ENCODE peak calls at places on chromosome 7, in eight cellular contexts. One of them, this sample, is unnamed.

GRCh38 chr7:111092406-111093160 is 1.7 kb downstream of the LRRN3 start:
- DNase-seq in AG09319: no peak
- DNase-seq in B cell: no peak
- DNase-seq in occipital lobe: no peak
- DNase-seq in NCI-H1436: no peak
- DNase-seq in HEK293T: peak; percentile 7
- DNase-seq in activated CD4-positive, alpha-beta T cell treated with anti-CD3 and anti-CD28 coated beads for 1 hour: no peak
- DNase-seq in left ventricle myocardium superior: no peak
- DNase-seq in this sample: no peak

GRCh38 chr7:20095441-20095840 is 121.7 kb downstream of the MACC1 start:
- DNase-seq in activated CD4-positive, alpha-beta T cell treated with anti-CD3 and anti-CD28 coated beads for 1 hour: no peak
- DNase-seq in AG09319: no peak
- DNase-seq in occipital lobe: no peak
- DNase-seq in NCI-H1436: no peak
- DNase-seq in B cell: no peak
- DNase-seq in left ventricle myocardium superior: no peak
- DNase-seq in HEK293T: no peak
- DNase-seq in this sample: no peak

GRCh38 chr7:151139791-151140190 is 27.7 kb downstream of the GBX1 start:
- DNase-seq in HEK293T: no peak
- DNase-seq in left ventricle myocardium superior: no peak
- DNase-seq in B cell: no peak
- DNase-seq in AG09319: no peak
- DNase-seq in occipital lobe: no peak
- DNase-seq in NCI-H1436: no peak
- DNase-seq in activated CD4-positive, alpha-beta T cell treated with anti-CD3 and anti-CD28 coated beads for 1 hour: no peak
- DNase-seq in this sample: no peak

GRCh38 chr7:80439894-80440811 is 71.7 kb downstream of the GNAT3 start:
- DNase-seq in occipital lobe: no peak
- DNase-seq in AG09319: no peak
- DNase-seq in HEK293T: no peak
- DNase-seq in left ventricle myocardium superior: no peak
- DNase-seq in NCI-H1436: no peak
- DNase-seq in B cell: no peak
- DNase-seq in activated CD4-positive, alpha-beta T cell treated with anti-CD3 and anti-CD28 coated beads for 1 hour: no peak
- DNase-seq in this sample: no peak

GRCh38 chr7:37705976-37706375 is 22.4 kb downstream of the GPR141 start:
- DNase-seq in AG09319: no peak
- DNase-seq in HEK293T: no peak
- DNase-seq in activated CD4-positive, alpha-beta T cell treated with anti-CD3 and anti-CD28 coated beads for 1 hour: no peak
- DNase-seq in B cell: no peak
- DNase-seq in NCI-H1436: no peak
- DNase-seq in left ventricle myocardium superior: no peak
- DNase-seq in occipital lobe: no peak
- DNase-seq in this sample: no peak

GRCh38 chr7:98831641-98832221 is 38.1 kb downstream of the TMEM130 start:
- DNase-seq in activated CD4-positive, alpha-beta T cell treated with anti-CD3 and anti-CD28 coated beads for 1 hour: peak; percentile 11
- DNase-seq in HEK293T: peak; percentile 62
- DNase-seq in AG09319: no peak
- DNase-seq in occipital lobe: no peak
- DNase-seq in B cell: no peak
- DNase-seq in NCI-H1436: no peak
- DNase-seq in left ventricle myocardium superior: no peak
- DNase-seq in this sample: no peak

GRCh38 chr7:41331194-41331593 is 371.7 kb downstream of the INHBA start:
- DNase-seq in B cell: no peak
- DNase-seq in left ventricle myocardium superior: no peak
- DNase-seq in HEK293T: no peak
- DNase-seq in NCI-H1436: no peak
- DNase-seq in AG09319: no peak
- DNase-seq in occipital lobe: no peak
- DNase-seq in activated CD4-positive, alpha-beta T cell treated with anti-CD3 and anti-CD28 coated beads for 1 hour: no peak
- DNase-seq in this sample: no peak

GRCh38 chr7:128017880-128018845 is 13.1 kb downstream of the LRRC4 start:
- DNase-seq in activated CD4-positive, alpha-beta T cell treated with anti-CD3 and anti-CD28 coated beads for 1 hour: no peak
- DNase-seq in NCI-H1436: no peak
- DNase-seq in AG09319: no peak
- DNase-seq in HEK293T: no peak
- DNase-seq in occipital lobe: no peak
- DNase-seq in left ventricle myocardium superior: no peak
- DNase-seq in B cell: no peak
- DNase-seq in this sample: no peak

GRCh38 chr7:141991144-141991543 is 4.5 kb upstream of the MGAM start:
- DNase-seq in left ventricle myocardium superior: no peak
- DNase-seq in occipital lobe: no peak
- DNase-seq in AG09319: no peak
- DNase-seq in activated CD4-positive, alpha-beta T cell treated with anti-CD3 and anti-CD28 coated beads for 1 hour: no peak
- DNase-seq in HEK293T: no peak
- DNase-seq in NCI-H1436: no peak
- DNase-seq in B cell: no peak
- DNase-seq in this sample: no peak

GRCh38 chr7:132149801-132150310 is 426.4 kb downstream of the PLXNA4 start:
- DNase-seq in NCI-H1436: no peak
- DNase-seq in occipital lobe: no peak
- DNase-seq in HEK293T: no peak
- DNase-seq in activated CD4-positive, alpha-beta T cell treated with anti-CD3 and anti-CD28 coated beads for 1 hour: no peak
- DNase-seq in left ventricle myocardium superior: no peak
- DNase-seq in B cell: no peak
- DNase-seq in AG09319: no peak
- DNase-seq in this sample: no peak

GRCh38 chr7:32481921-32482320 is 8.3 kb downstream of the LSM5 start:
- DNase-seq in NCI-H1436: no peak
- DNase-seq in B cell: no peak
- DNase-seq in left ventricle myocardium superior: no peak
- DNase-seq in AG09319: no peak
- DNase-seq in HEK293T: no peak
- DNase-seq in activated CD4-positive, alpha-beta T cell treated with anti-CD3 and anti-CD28 coated beads for 1 hour: no peak
- DNase-seq in occipital lobe: no peak
- DNase-seq in this sample: no peak

GRCh38 chr7:2638224-2638991 is 6.6 kb downstream of the TTYH3 start:
- DNase-seq in occipital lobe: peak; percentile 40
- DNase-seq in HEK293T: no peak
- DNase-seq in activated CD4-positive, alpha-beta T cell treated with anti-CD3 and anti-CD28 coated beads for 1 hour: no peak
- DNase-seq in left ventricle myocardium superior: peak; percentile 83
- DNase-seq in B cell: no peak
- DNase-seq in NCI-H1436: no peak
- DNase-seq in AG09319: peak; percentile 57
- DNase-seq in this sample: peak; percentile 83

GRCh38 chr7:23001610-23002009 is 12.3 kb downstream of the HYCC1 start:
- DNase-seq in NCI-H1436: no peak
- DNase-seq in AG09319: no peak
- DNase-seq in occipital lobe: no peak
- DNase-seq in left ventricle myocardium superior: no peak
- DNase-seq in B cell: no peak
- DNase-seq in HEK293T: no peak
- DNase-seq in activated CD4-positive, alpha-beta T cell treated with anti-CD3 and anti-CD28 coated beads for 1 hour: no peak
- DNase-seq in this sample: no peak

GRCh38 chr7:70649323-70649722 is 482.6 kb upstream of the GALNT17 start:
- DNase-seq in HEK293T: no peak
- DNase-seq in activated CD4-positive, alpha-beta T cell treated with anti-CD3 and anti-CD28 coated beads for 1 hour: no peak
- DNase-seq in left ventricle myocardium superior: no peak
- DNase-seq in AG09319: no peak
- DNase-seq in occipital lobe: no peak
- DNase-seq in NCI-H1436: no peak
- DNase-seq in B cell: no peak
- DNase-seq in this sample: no peak

GRCh38 chr7:134639061-134639460 is 7.6 kb upstream of the BPGM start:
- DNase-seq in B cell: no peak
- DNase-seq in occipital lobe: no peak
- DNase-seq in AG09319: no peak
- DNase-seq in HEK293T: no peak
- DNase-seq in left ventricle myocardium superior: no peak
- DNase-seq in NCI-H1436: no peak
- DNase-seq in activated CD4-positive, alpha-beta T cell treated with anti-CD3 and anti-CD28 coated beads for 1 hour: no peak
- DNase-seq in this sample: no peak

GRCh38 chr7:3897430-3898385 is 596.7 kb downstream of the SDK1 start:
- DNase-seq in left ventricle myocardium superior: no peak
- DNase-seq in HEK293T: peak; percentile 43
- DNase-seq in activated CD4-positive, alpha-beta T cell treated with anti-CD3 and anti-CD28 coated beads for 1 hour: peak; percentile 15
- DNase-seq in AG09319: no peak
- DNase-seq in NCI-H1436: no peak
- DNase-seq in B cell: peak; percentile 52
- DNase-seq in occipital lobe: no peak
- DNase-seq in this sample: no peak

GRCh38 chr7:98557538-98558031 is 59.5 kb upstream of the NPTX2 start:
- DNase-seq in HEK293T: no peak
- DNase-seq in left ventricle myocardium superior: no peak
- DNase-seq in AG09319: no peak
- DNase-seq in occipital lobe: no peak
- DNase-seq in NCI-H1436: no peak
- DNase-seq in activated CD4-positive, alpha-beta T cell treated with anti-CD3 and anti-CD28 coated beads for 1 hour: no peak
- DNase-seq in B cell: no peak
- DNase-seq in this sample: no peak

GRCh38 chr7:131066635-131067034 is 261.0 kb upstream of the MKLN1 start:
- DNase-seq in NCI-H1436: no peak
- DNase-seq in AG09319: no peak
- DNase-seq in left ventricle myocardium superior: no peak
- DNase-seq in HEK293T: no peak
- DNase-seq in activated CD4-positive, alpha-beta T cell treated with anti-CD3 and anti-CD28 coated beads for 1 hour: no peak
- DNase-seq in occipital lobe: no peak
- DNase-seq in B cell: no peak
- DNase-seq in this sample: no peak

GRCh38 chr7:107150375-107151073 is 18.3 kb upstream of the HBP1 start:
- DNase-seq in AG09319: peak; percentile 44
- DNase-seq in activated CD4-positive, alpha-beta T cell treated with anti-CD3 and anti-CD28 coated beads for 1 hour: peak; percentile 59
- DNase-seq in B cell: peak; percentile 74
- DNase-seq in HEK293T: peak; percentile 17
- DNase-seq in occipital lobe: no peak
- DNase-seq in NCI-H1436: peak; percentile 34
- DNase-seq in left ventricle myocardium superior: peak; percentile 75
- DNase-seq in this sample: peak; percentile 71

GRCh38 chr7:47709051-47709450 is 127.1 kb upstream of the TNS3 start:
- DNase-seq in B cell: no peak
- DNase-seq in AG09319: no peak
- DNase-seq in activated CD4-positive, alpha-beta T cell treated with anti-CD3 and anti-CD28 coated beads for 1 hour: no peak
- DNase-seq in NCI-H1436: no peak
- DNase-seq in HEK293T: no peak
- DNase-seq in occipital lobe: no peak
- DNase-seq in left ventricle myocardium superior: no peak
- DNase-seq in this sample: no peak

GRCh38 chr7:99123571-99124033 is 20.3 kb downstream of the SMURF1 start:
- DNase-seq in B cell: no peak
- DNase-seq in HEK293T: no peak
- DNase-seq in AG09319: no peak
- DNase-seq in NCI-H1436: no peak
- DNase-seq in activated CD4-positive, alpha-beta T cell treated with anti-CD3 and anti-CD28 coated beads for 1 hour: no peak
- DNase-seq in left ventricle myocardium superior: no peak
- DNase-seq in occipital lobe: no peak
- DNase-seq in this sample: no peak

GRCh38 chr7:100127866-100128601 is 1.3 kb downstream of the MBLAC1 start:
- DNase-seq in AG09319: no peak
- DNase-seq in HEK293T: peak; percentile 35
- DNase-seq in B cell: peak; percentile 41
- DNase-seq in left ventricle myocardium superior: no peak
- DNase-seq in NCI-H1436: no peak
- DNase-seq in activated CD4-positive, alpha-beta T cell treated with anti-CD3 and anti-CD28 coated beads for 1 hour: no peak
- DNase-seq in occipital lobe: peak; percentile 19
- DNase-seq in this sample: no peak

GRCh38 chr7:158110661-158111555 is 476.7 kb downstream of the PTPRN2 start:
- DNase-seq in activated CD4-positive, alpha-beta T cell treated with anti-CD3 and anti-CD28 coated beads for 1 hour: no peak
- DNase-seq in B cell: no peak
- DNase-seq in NCI-H1436: no peak
- DNase-seq in AG09319: no peak
- DNase-seq in HEK293T: no peak
- DNase-seq in occipital lobe: no peak
- DNase-seq in left ventricle myocardium superior: no peak
- DNase-seq in this sample: no peak

GRCh38 chr7:3092468-3092867 is 48.8 kb upstream of the CARD11 start:
- DNase-seq in AG09319: no peak
- DNase-seq in B cell: peak; percentile 81
- DNase-seq in left ventricle myocardium superior: peak; percentile 55
- DNase-seq in occipital lobe: no peak
- DNase-seq in HEK293T: no peak
- DNase-seq in NCI-H1436: no peak
- DNase-seq in activated CD4-positive, alpha-beta T cell treated with anti-CD3 and anti-CD28 coated beads for 1 hour: peak; percentile 49
- DNase-seq in this sample: peak; percentile 70

GRCh38 chr7:149736478-149737360 is 36.7 kb downstream of the ZNF467 start:
- DNase-seq in B cell: no peak
- DNase-seq in HEK293T: no peak
- DNase-seq in left ventricle myocardium superior: no peak
- DNase-seq in NCI-H1436: no peak
- DNase-seq in activated CD4-positive, alpha-beta T cell treated with anti-CD3 and anti-CD28 coated beads for 1 hour: no peak
- DNase-seq in occipital lobe: no peak
- DNase-seq in AG09319: no peak
- DNase-seq in this sample: no peak

GRCh38 chr7:34952822-34953221 is 84.5 kb downstream of the DPY19L1 start:
- DNase-seq in left ventricle myocardium superior: no peak
- DNase-seq in HEK293T: no peak
- DNase-seq in AG09319: no peak
- DNase-seq in NCI-H1436: no peak
- DNase-seq in B cell: no peak
- DNase-seq in occipital lobe: no peak
- DNase-seq in activated CD4-positive, alpha-beta T cell treated with anti-CD3 and anti-CD28 coated beads for 1 hour: no peak
- DNase-seq in this sample: no peak

This sample was measured in right cardiac atrium.